ENCODE peak calls at places on chromosome 7, in six cellular contexts. R is esophagus squamous epithelium; L is activated CD8-positive, alpha-beta T cell treated with anti-CD3 and anti-CD28 coated beads for 36 hours; J is kidney; Q is tibial artery; U is AG10803. G is an unnamed sample.

GRCh38 chr7:55552320-55553086 is 19.8 kb downstream of the VOPP1 start:
- DNase-seq in R (no peak), L (no peak), J (peak), Q (peak), U (peak), G (no peak)

GRCh38 chr7:123023126-123023525 is 27.6 kb upstream of the TAS2R16 start:
- DNase-seq in R (no peak), L (no peak), J (no peak), Q (no peak), U (no peak), G (no peak)

GRCh38 chr7:50497068-50497642 is 47.0 kb upstream of the FIGNL1 start:
- DNase-seq in R (no peak), L (no peak), J (no peak), Q (no peak), U (peak), G (no peak)

GRCh38 chr7:40099837-40100236 is 34.6 kb downstream of the MPLKIP start:
- DNase-seq in R (no peak), L (no peak), J (no peak), Q (no peak), U (peak), G (no peak)

GRCh38 chr7:108653526-108653925 is 83.9 kb downstream of the DNAJB9 start:
- DNase-seq in R (no peak), L (no peak), J (no peak), Q (no peak), U (no peak), G (no peak)

GRCh38 chr7:7395785-7396184 is 139.9 kb downstream of the COL28A1 start:
- DNase-seq in R (no peak), L (no peak), J (no peak), Q (no peak), U (no peak), G (no peak)

GRCh38 chr7:149147730-149148653 is 739 bp downstream of the ZNF398 start:
- DNase-seq in R (no peak), L (peak), J (peak), Q (peak), U (peak), G (peak)

GRCh38 chr7:155431711-155432110 is 26.2 kb upstream of the EN2 start:
- DNase-seq in R (no peak), L (no peak), J (peak), Q (no peak), U (no peak), G (no peak)

GRCh38 chr7:24069751-24070150 is 214.2 kb upstream of the NPY start:
- DNase-seq in R (no peak), L (no peak), J (no peak), Q (no peak), U (no peak), G (no peak)

GRCh38 chr7:155764432-155764798 is 47.8 kb downstream of the SHH start:
- DNase-seq in R (no peak), L (peak), J (no peak), Q (no peak), U (no peak), G (peak)

DNA sequence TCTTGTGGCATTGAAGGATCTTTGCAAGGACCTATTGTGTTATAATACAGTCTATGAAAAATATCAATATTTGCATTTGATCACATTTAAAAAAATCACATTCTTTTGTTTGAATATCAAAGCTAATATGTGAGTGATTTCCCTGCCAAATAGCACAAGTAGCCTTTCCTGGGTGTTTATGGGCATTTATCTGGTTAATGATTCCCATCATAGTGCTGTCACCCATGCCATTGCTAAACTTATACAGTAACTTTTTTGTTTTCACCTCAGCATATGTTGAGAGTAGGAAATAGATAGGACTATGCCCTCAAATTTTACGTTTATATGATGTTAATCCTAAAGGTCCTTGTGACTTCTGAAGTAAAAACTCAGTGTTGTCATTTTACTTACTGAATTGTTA is 136.9 kb downstream of the CFTR start:
- DNase-seq in R (no peak), L (no peak), J (no peak), Q (no peak), U (no peak), G (no peak)
- TF ChIP-seq CTCF in R (no peak), L (no peak), J (no peak), Q (no peak), U (no peak), G (no peak)

GRCh38 chr7:139119486-139119849 is 9.9 kb upstream of the ZC3HAV1 start:
- DNase-seq in R (no peak), L (no peak), J (no peak), Q (no peak), U (no peak), G (no peak)
- TF ChIP-seq CTCF in R (no peak), L (no peak), J (no peak), Q (no peak), U (no peak), G (no peak)

DNA sequence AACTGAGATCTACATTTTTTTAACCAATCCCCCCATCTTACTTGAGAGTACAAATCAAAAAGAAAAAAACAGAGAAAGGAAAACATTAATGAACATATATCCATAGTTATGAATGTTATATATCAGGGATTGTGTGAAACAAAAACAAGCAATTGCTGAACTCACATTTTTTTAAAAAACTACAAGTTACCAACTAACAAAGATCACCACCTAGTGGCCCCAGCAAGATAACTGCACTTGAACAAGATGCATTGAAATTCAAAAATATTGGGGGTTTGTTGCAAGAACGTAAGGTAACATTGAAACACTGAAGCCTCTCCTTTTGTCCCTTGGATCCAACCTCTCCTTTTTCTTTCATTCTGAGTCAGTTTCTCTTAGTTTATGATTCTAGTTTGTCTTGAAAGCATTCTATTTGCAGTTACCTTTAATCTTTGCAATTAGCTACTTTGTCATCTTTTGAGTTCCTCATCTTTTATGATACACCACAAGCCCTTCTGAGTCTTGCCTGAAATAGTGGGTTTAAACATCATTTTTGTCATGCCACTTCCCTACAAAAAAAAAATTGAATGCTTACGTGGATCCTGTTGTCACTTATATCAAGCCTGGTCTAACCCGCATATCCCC is 87.3 kb upstream of the TES start:
- DNase-seq in R (no peak), L (peak), J (no peak), Q (no peak), U (peak), G (peak)
- TF ChIP-seq CTCF in R (peak), L (peak), J (peak), Q (peak), U (peak), G (peak)

GRCh38 chr7:153835104-153835503 is 217.1 kb upstream of the DPP6 start:
- DNase-seq in R (no peak), L (no peak), J (no peak), Q (no peak), U (no peak), G (no peak)
- TF ChIP-seq CTCF in R (no peak), L (no peak), J (peak), Q (no peak), U (no peak), G (no peak)

DNA sequence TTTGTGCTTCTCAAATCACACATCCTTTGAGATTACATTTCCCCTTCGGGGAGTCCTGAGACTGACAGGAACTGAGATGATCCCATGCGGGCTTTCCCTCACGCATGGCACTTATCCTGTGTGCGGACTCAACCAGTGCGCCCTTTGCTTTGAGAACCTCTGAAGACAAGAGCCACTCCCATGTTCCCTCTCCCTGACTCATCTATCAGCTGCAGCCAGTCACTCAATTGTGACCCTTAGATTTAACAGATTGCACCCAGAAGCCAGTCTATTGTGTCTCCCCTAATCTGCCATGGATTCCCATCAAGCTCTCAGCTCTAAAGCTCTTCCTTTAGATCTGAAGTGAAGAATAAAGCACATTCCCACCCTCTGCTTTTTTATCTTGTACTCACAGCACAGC is 353.9 kb upstream of the MEOX2 start:
- DNase-seq in R (no peak), L (no peak), J (no peak), Q (no peak), U (no peak), G (no peak)
- TF ChIP-seq CTCF in R (no peak), L (no peak), J (no peak), Q (no peak), U (no peak), G (no peak)

GRCh38 chr7:117338020-117338419 is 15.2 kb upstream of the WNT2 start:
- DNase-seq in R (no peak), L (no peak), J (no peak), Q (no peak), U (peak), G (no peak)

GRCh38 chr7:117332031-117332430 is 9.2 kb upstream of the WNT2 start:
- DNase-seq in R (no peak), L (no peak), J (no peak), Q (no peak), U (no peak), G (no peak)

GRCh38 chr7:117333168-117333567 is 10.3 kb upstream of the WNT2 start:
- DNase-seq in R (no peak), L (no peak), J (no peak), Q (no peak), U (no peak), G (no peak)
- TF ChIP-seq CTCF in R (no peak), L (no peak), J (no peak), Q (no peak), U (no peak), G (no peak)

GRCh38 chr7:41976411-41976810 is 260.6 kb downstream of the GLI3 start:
- DNase-seq in R (no peak), L (no peak), J (no peak), Q (no peak), U (no peak), G (no peak)

GRCh38 chr7:41978858-41979257 is 258.2 kb downstream of the GLI3 start:
- DNase-seq in R (no peak), L (no peak), J (no peak), Q (no peak), U (no peak), G (no peak)

GRCh38 chr7:41975854-41976253 is 261.2 kb downstream of the GLI3 start:
- DNase-seq in R (no peak), L (no peak), J (no peak), Q (no peak), U (peak), G (no peak)

GRCh38 chr7:41974835-41975234 is 262.2 kb downstream of the GLI3 start:
- DNase-seq in R (no peak), L (no peak), J (no peak), Q (no peak), U (no peak), G (no peak)

GRCh38 chr7:41977165-41977651 is 259.8 kb downstream of the GLI3 start:
- DNase-seq in R (no peak), L (peak), J (no peak), Q (no peak), U (peak), G (no peak)
- TF ChIP-seq CTCF in R (peak), L (peak), J (peak), Q (peak), U (peak), G (peak)